ENCODE peak calls at places on chromosomes 16 and 17, in seven cellular contexts. T is B cell, I is neural crest cell, Y is activated B cell treated with CpG ODN at 0.5 μM for 24 hours, V is fibroblast of lung, W is CD14-positive monocyte, E is cardiac fibroblast. J is an unnamed sample.

GRCh38 chr16:57694556-57695377 is at the start of gene DRC7:
- DNase-seq in Y (peak; percentile 25), I (peak; percentile 44), V (peak; percentile 41), W (peak; percentile 82), E (peak; percentile 50), T (peak; percentile 59), J (peak; percentile 37)

GRCh38 chr17:40345161-40346034 is 19.1 kb downstream of the GJD3 start:
- DNase-seq in E (peak; percentile 53), T (no peak), Y (no peak), I (no peak), W (no peak), V (peak; percentile 76), J (peak; percentile 46)

GRCh38 chr16:89102035-89102776 is 8.6 kb downstream of the ACSF3 start:
- DNase-seq in Y (no peak), I (no peak), W (no peak), T (no peak), V (no peak), E (no peak), J (no peak)

GRCh38 chr17:8041980-8042379 is 3.1 kb downstream of the ALOX15B start:
- DNase-seq in E (peak; percentile 35), V (no peak), W (no peak), T (no peak), Y (no peak), I (no peak), J (no peak)

GRCh38 chr17:78969865-78970264 is 9.9 kb downstream of the LGALS3BP start:
- DNase-seq in E (no peak), T (no peak), Y (no peak), I (no peak), W (no peak), V (no peak), J (no peak)

GRCh38 chr16:58443783-58444182 is 51.5 kb downstream of the GINS3 start:
- DNase-seq in V (no peak), W (no peak), E (no peak), T (no peak), Y (no peak), I (no peak), J (no peak)

GRCh38 chr16:85392756-85393673 is 220.1 kb upstream of the GSE1 start:
- DNase-seq in E (no peak), I (no peak), V (no peak), T (no peak), W (peak; percentile 41), Y (no peak), J (no peak)

GRCh38 chr17:49508061-49508865 is 13.2 kb downstream of the NGFR start:
- DNase-seq in E (no peak), I (no peak), V (no peak), T (no peak), Y (no peak), W (no peak), J (no peak)

GRCh38 chr17:79988163-79988971 is 47.3 kb downstream of the TBC1D16 start:
- DNase-seq in I (no peak), T (peak; percentile 29), W (no peak), Y (no peak), V (peak; percentile 81), E (peak; percentile 79), J (no peak)

GRCh38 chr17:4968166-4968915 is 724 bp upstream of the SPAG7 start:
- DNase-seq in T (no peak), E (no peak), V (no peak), I (no peak), W (no peak), Y (no peak), J (peak; percentile 28)

GRCh38 chr16:29315916-29316517 is 90.5 kb downstream of the NPIPB11 start:
- DNase-seq in E (no peak), V (no peak), W (no peak), I (no peak), Y (no peak), T (no peak), J (no peak)

GRCh38 chr16:72677662-72678447 is 370.1 kb downstream of the ZFHX3 start:
- DNase-seq in T (no peak), E (peak; percentile 78), I (no peak), V (peak; percentile 74), Y (no peak), W (no peak), J (no peak)

GRCh38 chr16:14300631-14301149 is 229.6 kb downstream of the MRTFB start:
- DNase-seq in I (no peak), W (peak; percentile 60), E (peak; percentile 90), T (peak; percentile 61), Y (no peak), V (peak; percentile 82), J (no peak)

GRCh38 chr17:65535777-65536572 is 25.5 kb downstream of the AXIN2 start:
- DNase-seq in V (no peak), E (no peak), T (no peak), W (no peak), I (no peak), Y (no peak), J (no peak)

GRCh38 chr16:68717684-68718083 is 19.4 kb upstream of the CDH1 start:
- DNase-seq in E (no peak), W (no peak), Y (no peak), I (no peak), V (no peak), T (no peak), J (no peak)

GRCh38 chr17:37432671-37433070 is 26.0 kb downstream of the TADA2A start:
- DNase-seq in I (no peak), Y (no peak), T (no peak), V (no peak), W (no peak), E (no peak), J (no peak)
- TF ChIP-seq CTCF in I (no peak), Y (no peak), T (no peak), V (no peak), W (no peak), E (no peak), J (no peak)

GRCh38 chr17:33945641-33946546 is 309.2 kb upstream of the CCL2 start:
- DNase-seq in T (no peak), Y (no peak), E (no peak), I (no peak), V (peak; percentile 45), W (no peak), J (no peak)
- TF ChIP-seq CTCF in T (no peak), Y (no peak), E (no peak), I (no peak), V (no peak), W (no peak), J (no peak)

DNA sequence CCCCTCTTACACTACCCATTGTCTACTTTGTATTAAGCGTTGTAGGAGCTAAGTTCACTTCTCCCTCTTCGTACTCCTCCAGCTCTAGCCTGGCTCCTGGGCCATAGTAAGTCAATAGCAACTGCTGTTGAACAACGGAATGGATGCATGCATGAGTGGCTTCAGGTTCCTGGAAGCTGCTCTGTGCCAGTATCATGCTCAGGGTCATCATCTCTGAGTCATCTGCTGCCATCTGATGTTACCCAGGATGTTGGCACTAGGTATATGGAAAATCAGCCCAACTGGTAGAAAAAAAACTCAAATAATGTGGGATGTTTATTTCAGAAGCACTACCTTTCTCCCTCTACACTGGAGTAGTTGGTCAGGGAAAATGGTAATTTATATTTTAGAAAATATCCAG is 536.8 kb downstream of the NPIPA7 start:
- DNase-seq in W (no peak), Y (no peak), V (no peak), I (no peak), E (no peak), T (no peak), J (no peak)
- TF ChIP-seq CTCF in W (no peak), Y (no peak), V (no peak), I (no peak), E (no peak), T (no peak), J (no peak)

DNA sequence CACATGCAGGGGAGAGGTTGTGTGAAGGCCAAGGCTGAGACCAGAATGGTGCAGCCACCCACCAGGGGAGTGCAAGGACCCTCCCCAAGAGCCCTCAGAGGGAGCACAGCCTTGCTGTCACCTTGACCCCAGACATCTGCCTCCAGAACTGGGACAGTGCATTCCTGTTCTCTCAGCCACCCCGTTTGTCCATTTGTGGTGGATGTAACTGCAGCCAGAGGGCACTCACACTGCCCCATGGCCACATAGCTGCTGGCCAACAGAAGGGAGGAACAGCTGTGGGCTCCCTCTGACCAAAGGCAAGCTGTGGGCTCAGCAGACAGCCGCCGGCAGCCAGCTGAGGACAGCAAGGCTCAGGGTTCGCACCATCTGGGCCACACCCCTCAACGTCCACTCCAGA is 49.8 kb upstream of the KLHDC4 start:
- DNase-seq in W (no peak), E (no peak), I (no peak), T (no peak), V (no peak), Y (no peak), J (no peak)
- TF ChIP-seq CTCF in W (no peak), E (no peak), I (no peak), T (no peak), V (no peak), Y (no peak), J (no peak)

J was measured in progenitor cell of endocrine pancreas.